ENCODE peak calls at places on chromosomes 7 and 10, in four cellular contexts. V is AG10803; T is activated T-cell treated with anti-CD3 and anti-CD28 coated beads for 1 hour; F is activated CD8-positive, alpha-beta memory T cell treated with anti-CD3 and anti-CD28 coated beads for 48 hours. K is an unnamed sample.

GRCh38 chr10:60877066-60877776 is 66.8 kb downstream of the RHOBTB1 start:
- DNase-seq in V (no peak), T (no peak), F (no peak), K (no peak)

GRCh38 chr7:24877790-24878311 is 102.1 kb downstream of the OSBPL3 start:
- DNase-seq in V (peak), T (no peak), F (no peak), K (no peak)

GRCh38 chr7:2802082-2802481 is 42.0 kb downstream of the GNA12 start:
- DNase-seq in V (no peak), T (no peak), F (no peak), K (no peak)

GRCh38 chr7:28135760-28136159 is 44.8 kb downstream of the JAZF1 start:
- DNase-seq in V (no peak), T (no peak), F (no peak), K (no peak)

GRCh38 chr7:143325215-143325614 is 9.3 kb downstream of the CLCN1 start:
- DNase-seq in V (no peak), T (no peak), F (no peak), K (no peak)

GRCh38 chr7:100693312-100694195 is 496 bp downstream of the GIGYF1 start:
- DNase-seq in V (no peak), T (no peak), F (no peak), K (no peak)

GRCh38 chr7:27100601-27101187 is 1.8 kb downstream of the HOXA2 start:
- DNase-seq in V (no peak), T (no peak), F (no peak), K (no peak)

GRCh38 chr10:119981826-119982225 is 89.3 kb downstream of the SEC23IP start:
- DNase-seq in V (no peak), T (no peak), F (no peak), K (no peak)

GRCh38 chr7:153414288-153414629 is 637.9 kb upstream of the DPP6 start:
- DNase-seq in V (no peak), T (no peak), F (no peak), K (no peak)

GRCh38 chr10:413662-414071 is 275.8 kb downstream of the DIP2C start:
- DNase-seq in V (no peak), T (no peak), F (no peak), K (no peak)

GRCh38 chr10:52334595-52334994 is 20.5 kb downstream of the DKK1 start:
- DNase-seq in V (no peak), T (no peak), F (no peak), K (no peak)

GRCh38 chr10:112960151-112960681 is 10.2 kb downstream of the TCF7L2 start:
- DNase-seq in V (no peak), T (no peak), F (no peak), K (no peak)

GRCh38 chr10:114181971-114182370 is 2.8 kb downstream of the TDRD1 start:
- DNase-seq in V (no peak), T (no peak), F (no peak), K (no peak)

GRCh38 chr10:42836771-42837468 is 54.3 kb downstream of the BMS1 start:
- DNase-seq in V (peak), T (no peak), F (no peak), K (no peak)

GRCh38 chr10:101260764-101261341 is 31.6 kb upstream of the LBX1 start:
- DNase-seq in V (no peak), T (no peak), F (no peak), K (no peak)

GRCh38 chr10:23345861-23346260 is 1.3 kb upstream of the C10orf67 start:
- DNase-seq in V (peak), T (no peak), F (no peak), K (peak)

GRCh38 chr7:142459557-142459963 is 201.7 kb upstream of the PRSS58 start:
- DNase-seq in V (peak), T (no peak), F (no peak), K (no peak)

GRCh38 chr7:44712012-44712411 is 36.6 kb upstream of the ZMIZ2 start:
- DNase-seq in V (no peak), T (no peak), F (no peak), K (no peak)

GRCh38 chr10:29636178-29636577 is 1.4 kb upstream of the SVIL start:
- DNase-seq in V (peak), T (no peak), F (no peak), K (no peak)

GRCh38 chr7:69403169-69403568 is 195.1 kb upstream of the AUTS2 start:
- DNase-seq in V (no peak), T (no peak), F (no peak), K (no peak)

GRCh38 chr7:5218564-5219360 is 28.7 kb downstream of the WIPI2 start:
- DNase-seq in V (no peak), T (no peak), F (no peak), K (no peak)

GRCh38 chr7:55055479-55055878 is 36.7 kb downstream of the EGFR start:
- DNase-seq in V (peak), T (no peak), F (no peak), K (no peak)

GRCh38 chr7:157976406-157976805 is 611.2 kb downstream of the PTPRN2 start:
- DNase-seq in V (no peak), T (no peak), F (no peak), K (no peak)

GRCh38 chr7:115840702-115841101 is 189.9 kb downstream of the TFEC start:
- DNase-seq in V (no peak), T (no peak), F (no peak), K (no peak)

GRCh38 chr7:148921806-148922205 is 37.7 kb upstream of the EZH2 start:
- DNase-seq in V (no peak), T (no peak), F (no peak), K (no peak)

GRCh38 chr10:88272186-88272585 is 310.9 kb downstream of the RNLS start:
- DNase-seq in V (no peak), T (no peak), F (no peak), K (no peak)

GRCh38 chr10:61397175-61397986 is 55.8 kb downstream of the TMEM26 start:
- DNase-seq in V (peak), T (no peak), F (no peak), K (no peak)

GRCh38 chr7:122302826-122303521 is 1.6 kb downstream of the FEZF1 start:
- DNase-seq in V (no peak), T (no peak), F (no peak), K (no peak)

GRCh38 chr7:17769918-17770317 is 170.4 kb downstream of the SNX13 start:
- DNase-seq in V (peak), T (peak), F (no peak), K (peak)

GRCh38 chr10:69486922-69487730 is 35.9 kb downstream of the TSPAN15 start:
- DNase-seq in V (no peak), T (no peak), F (no peak), K (no peak)

K was measured in NCI-H187 treated with DMSO at 0.1 percent for 48 hours.